ENCODE peak calls at places on chromosomes 3 and 15, in six cellular contexts. One of them, this sample, is unnamed.

GRCh38 chr3:23778451-23778850 is 27.3 kb upstream of the UBE2E1 start:
- DNase-seq in H9: no peak
- DNase-seq in IMR-90: peak; percentile 77
- DNase-seq in neuronal stem cell: no peak
- DNase-seq in trophoblast cell: no peak
- DNase-seq in H1: no peak
- DNase-seq in this sample: peak; percentile 57

GRCh38 chr3:98980915-98981596 is 79.6 kb upstream of the DCBLD2 start:
- DNase-seq in H9: no peak
- DNase-seq in IMR-90: peak; percentile 91
- DNase-seq in neuronal stem cell: no peak
- DNase-seq in trophoblast cell: peak; percentile 4
- DNase-seq in H1: no peak
- DNase-seq in this sample: peak; percentile 82

GRCh38 chr3:8443829-8444791 is 57.5 kb upstream of the LMCD1 start:
- DNase-seq in H9: peak; percentile 81
- DNase-seq in IMR-90: peak; percentile 99
- DNase-seq in neuronal stem cell: peak; percentile 70
- DNase-seq in trophoblast cell: peak; percentile 94
- DNase-seq in H1: peak; percentile 23
- DNase-seq in this sample: peak; percentile 100

GRCh38 chr3:12194209-12194608 is 35.5 kb upstream of the TIMP4 start:
- DNase-seq in H9: no peak
- DNase-seq in IMR-90: peak; percentile 92
- DNase-seq in neuronal stem cell: peak; percentile 5
- DNase-seq in trophoblast cell: peak; percentile 46
- DNase-seq in H1: no peak
- DNase-seq in this sample: peak; percentile 91

GRCh38 chr3:161990036-161990435 is 493.4 kb downstream of the OTOL1 start:
- DNase-seq in H9: no peak
- DNase-seq in IMR-90: no peak
- DNase-seq in neuronal stem cell: no peak
- DNase-seq in trophoblast cell: no peak
- DNase-seq in H1: no peak
- DNase-seq in this sample: no peak

GRCh38 chr3:164174049-164174448 is 904.2 kb downstream of the SI start:
- DNase-seq in H9: no peak
- DNase-seq in IMR-90: no peak
- DNase-seq in neuronal stem cell: no peak
- DNase-seq in trophoblast cell: no peak
- DNase-seq in H1: no peak
- DNase-seq in this sample: no peak

GRCh38 chr3:189311521-189311920 is 139.8 kb downstream of the TPRG1 start:
- DNase-seq in H9: no peak
- DNase-seq in IMR-90: no peak
- DNase-seq in neuronal stem cell: no peak
- DNase-seq in trophoblast cell: no peak
- DNase-seq in H1: no peak
- DNase-seq in this sample: no peak

GRCh38 chr3:119279101-119279554 is 15.1 kb upstream of the ARHGAP31 start:
- DNase-seq in H9: no peak
- DNase-seq in IMR-90: no peak
- DNase-seq in neuronal stem cell: peak; percentile 56
- DNase-seq in trophoblast cell: no peak
- DNase-seq in H1: no peak
- DNase-seq in this sample: no peak

GRCh38 chr15:59437473-59437776 is 561 bp upstream of the FAM81A start:
- DNase-seq in H9: no peak
- DNase-seq in IMR-90: no peak
- DNase-seq in neuronal stem cell: no peak
- DNase-seq in trophoblast cell: no peak
- DNase-seq in H1: no peak
- DNase-seq in this sample: no peak

GRCh38 chr3:86737517-86737916 is 253.4 kb downstream of the VGLL3 start:
- DNase-seq in H9: no peak
- DNase-seq in IMR-90: no peak
- DNase-seq in neuronal stem cell: no peak
- DNase-seq in trophoblast cell: no peak
- DNase-seq in H1: no peak
- DNase-seq in this sample: no peak

GRCh38 chr15:36894062-36894461 is 206.3 kb downstream of the MEIS2 start:
- DNase-seq in H9: no peak
- DNase-seq in IMR-90: no peak
- DNase-seq in neuronal stem cell: no peak
- DNase-seq in trophoblast cell: no peak
- DNase-seq in H1: no peak
- DNase-seq in this sample: no peak

GRCh38 chr15:66224946-66225345 is 28.6 kb downstream of the MEGF11 start:
- DNase-seq in H9: no peak
- DNase-seq in IMR-90: no peak
- DNase-seq in neuronal stem cell: no peak
- DNase-seq in trophoblast cell: no peak
- DNase-seq in H1: no peak
- DNase-seq in this sample: no peak

GRCh38 chr3:8239718-8240698 is 261.6 kb upstream of the LMCD1 start:
- DNase-seq in H9: peak; percentile 32
- DNase-seq in IMR-90: peak; percentile 59
- DNase-seq in neuronal stem cell: peak; percentile 41
- DNase-seq in trophoblast cell: peak; percentile 73
- DNase-seq in H1: no peak
- DNase-seq in this sample: peak; percentile 62

GRCh38 chr15:88872706-88873105 is 22.6 kb downstream of the HAPLN3 start:
- DNase-seq in H9: no peak
- DNase-seq in IMR-90: no peak
- DNase-seq in neuronal stem cell: no peak
- DNase-seq in trophoblast cell: peak; percentile 96
- DNase-seq in H1: no peak
- DNase-seq in this sample: no peak

GRCh38 chr3:126147147-126147931 is 33.0 kb downstream of the ALDH1L1 start:
- DNase-seq in H9: peak; percentile 15
- DNase-seq in IMR-90: no peak
- DNase-seq in neuronal stem cell: no peak
- DNase-seq in trophoblast cell: no peak
- DNase-seq in H1: no peak
- DNase-seq in this sample: no peak

GRCh38 chr15:48674876-48675275 is 29.4 kb upstream of the FBN1 start:
- DNase-seq in H9: no peak
- DNase-seq in IMR-90: peak; percentile 65
- DNase-seq in neuronal stem cell: no peak
- DNase-seq in trophoblast cell: no peak
- DNase-seq in H1: no peak
- DNase-seq in this sample: peak; percentile 30

GRCh38 chr3:194447161-194447560 is 39.6 kb downstream of the ATP13A3 start:
- DNase-seq in H9: no peak
- DNase-seq in IMR-90: no peak
- DNase-seq in neuronal stem cell: no peak
- DNase-seq in trophoblast cell: peak; percentile 43
- DNase-seq in H1: no peak
- DNase-seq in this sample: no peak

GRCh38 chr15:31304736-31305365 is 21.8 kb upstream of the KLF13 start:
- DNase-seq in H9: no peak
- DNase-seq in IMR-90: no peak
- DNase-seq in neuronal stem cell: no peak
- DNase-seq in trophoblast cell: peak; percentile 32
- DNase-seq in H1: no peak
- DNase-seq in this sample: peak; percentile 18

GRCh38 chr3:87228316-87228715 is 1.2 kb downstream of the CHMP2B start:
- DNase-seq in H9: no peak
- DNase-seq in IMR-90: peak; percentile 18
- DNase-seq in neuronal stem cell: no peak
- DNase-seq in trophoblast cell: peak; percentile 37
- DNase-seq in H1: no peak
- DNase-seq in this sample: peak; percentile 11

GRCh38 chr3:22157848-22158247 is 406.8 kb upstream of the ZNF385D start:
- DNase-seq in H9: no peak
- DNase-seq in IMR-90: no peak
- DNase-seq in neuronal stem cell: no peak
- DNase-seq in trophoblast cell: no peak
- DNase-seq in H1: no peak
- DNase-seq in this sample: no peak

GRCh38 chr15:83210619-83211018 is 3.0 kb upstream of the HDGFL3 start:
- DNase-seq in H9: no peak
- DNase-seq in IMR-90: no peak
- DNase-seq in neuronal stem cell: no peak
- DNase-seq in trophoblast cell: no peak
- DNase-seq in H1: no peak
- DNase-seq in this sample: no peak

GRCh38 chr3:41163399-41163798 is 35.9 kb upstream of the CTNNB1 start:
- DNase-seq in H9: no peak
- DNase-seq in IMR-90: no peak
- DNase-seq in neuronal stem cell: no peak
- DNase-seq in trophoblast cell: no peak
- DNase-seq in H1: no peak
- DNase-seq in this sample: peak; percentile 89

DNA sequence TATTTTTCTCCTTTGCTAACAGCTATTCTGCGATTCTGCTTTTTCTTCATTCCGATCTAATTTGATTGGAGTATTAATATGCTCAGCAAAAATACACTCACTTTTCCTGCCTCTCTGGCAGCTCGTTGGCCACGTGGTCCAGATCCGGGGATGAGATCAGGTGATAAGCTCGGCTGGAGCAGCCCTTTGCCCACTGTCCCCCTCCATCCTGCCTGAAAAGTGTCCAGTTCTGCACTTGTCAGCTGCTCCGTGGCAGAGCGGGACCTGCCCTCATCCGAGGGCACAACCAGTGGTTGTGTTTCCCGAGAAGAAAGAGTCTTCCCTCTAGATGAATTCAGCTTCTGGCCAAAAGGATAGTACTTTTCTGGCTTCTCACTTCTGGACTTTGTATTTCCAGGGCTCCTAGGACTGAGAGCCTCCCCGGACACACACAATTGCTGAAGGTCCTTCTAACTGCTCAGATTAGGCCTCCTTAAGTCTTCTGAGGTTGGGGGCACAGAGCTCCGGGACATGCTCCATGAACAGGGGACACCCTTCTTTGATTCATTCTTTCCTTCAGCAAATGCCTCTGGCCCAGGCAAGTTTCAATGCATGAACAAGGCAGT is 103.9 kb upstream of the ALDH1A3 start:
- DNase-seq in H9: no peak
- DNase-seq in IMR-90: no peak
- DNase-seq in neuronal stem cell: no peak
- DNase-seq in trophoblast cell: no peak
- DNase-seq in H1: no peak
- DNase-seq in this sample: no peak
- H4K91ac ChIP-seq in H9: no peak overlapping the region
- H4K91ac ChIP-seq in IMR-90: no peak overlapping the region
- H4K91ac ChIP-seq in neuronal stem cell: no peak overlapping the region
- H4K91ac ChIP-seq in trophoblast cell: no peak overlapping the region
- H4K91ac ChIP-seq in H1: no peak overlapping the region
- H4K91ac ChIP-seq in this sample: no peak overlapping the region

GRCh38 chr15:40249477-40250303 is 10.8 kb downstream of the PAK6 start:
- DNase-seq in H9: no peak
- DNase-seq in IMR-90: peak; percentile 37
- DNase-seq in neuronal stem cell: no peak
- DNase-seq in trophoblast cell: no peak
- DNase-seq in H1: no peak
- DNase-seq in this sample: peak; percentile 81

GRCh38 chr15:40246496-40247275 is 7.8 kb downstream of the PAK6 start:
- DNase-seq in H9: no peak
- DNase-seq in IMR-90: no peak
- DNase-seq in neuronal stem cell: no peak
- DNase-seq in trophoblast cell: no peak
- DNase-seq in H1: no peak
- DNase-seq in this sample: no peak

GRCh38 chr15:40245666-40246065 is 6.8 kb downstream of the PAK6 start:
- DNase-seq in H9: peak; percentile 25
- DNase-seq in IMR-90: no peak
- DNase-seq in neuronal stem cell: no peak
- DNase-seq in trophoblast cell: no peak
- DNase-seq in H1: no peak
- DNase-seq in this sample: no peak

GRCh38 chr15:40248006-40248783 is 9.3 kb downstream of the PAK6 start:
- DNase-seq in H9: peak; percentile 23
- DNase-seq in IMR-90: no peak
- DNase-seq in neuronal stem cell: no peak
- DNase-seq in trophoblast cell: peak; percentile 22
- DNase-seq in H1: no peak
- DNase-seq in this sample: no peak

GRCh38 chr15:40247406-40247971 is 8.6 kb downstream of the PAK6 start:
- DNase-seq in H9: no peak
- DNase-seq in IMR-90: no peak
- DNase-seq in neuronal stem cell: no peak
- DNase-seq in trophoblast cell: no peak
- DNase-seq in H1: no peak
- DNase-seq in this sample: no peak
- H4K91ac ChIP-seq in H9: no peak overlapping the region
- H4K91ac ChIP-seq in IMR-90: no peak overlapping the region
- H4K91ac ChIP-seq in neuronal stem cell: no peak overlapping the region
- H4K91ac ChIP-seq in trophoblast cell: peak overlapping the region; percentile 16
- H4K91ac ChIP-seq in H1: no peak overlapping the region
- H4K91ac ChIP-seq in this sample: no peak overlapping the region

GRCh38 chr3:134527538-134528186 is 41.8 kb downstream of the CEP63 start:
- DNase-seq in H9: no peak
- DNase-seq in IMR-90: no peak
- DNase-seq in neuronal stem cell: no peak
- DNase-seq in trophoblast cell: no peak
- DNase-seq in H1: no peak
- DNase-seq in this sample: no peak

GRCh38 chr3:134526319-134526718 is 40.5 kb downstream of the CEP63 start:
- DNase-seq in H9: no peak
- DNase-seq in IMR-90: peak; percentile 49
- DNase-seq in neuronal stem cell: no peak
- DNase-seq in trophoblast cell: no peak
- DNase-seq in H1: no peak
- DNase-seq in this sample: no peak

GRCh38 chr3:134522541-134522940 is 36.7 kb downstream of the CEP63 start:
- DNase-seq in H9: no peak
- DNase-seq in IMR-90: no peak
- DNase-seq in neuronal stem cell: no peak
- DNase-seq in trophoblast cell: no peak
- DNase-seq in H1: no peak
- DNase-seq in this sample: no peak

GRCh38 chr3:134527037-134527436 is 41.2 kb downstream of the CEP63 start:
- DNase-seq in H9: peak; percentile 67
- DNase-seq in IMR-90: peak; percentile 18
- DNase-seq in neuronal stem cell: no peak
- DNase-seq in trophoblast cell: peak; percentile 15
- DNase-seq in H1: peak; percentile 13
- DNase-seq in this sample: no peak

DNA sequence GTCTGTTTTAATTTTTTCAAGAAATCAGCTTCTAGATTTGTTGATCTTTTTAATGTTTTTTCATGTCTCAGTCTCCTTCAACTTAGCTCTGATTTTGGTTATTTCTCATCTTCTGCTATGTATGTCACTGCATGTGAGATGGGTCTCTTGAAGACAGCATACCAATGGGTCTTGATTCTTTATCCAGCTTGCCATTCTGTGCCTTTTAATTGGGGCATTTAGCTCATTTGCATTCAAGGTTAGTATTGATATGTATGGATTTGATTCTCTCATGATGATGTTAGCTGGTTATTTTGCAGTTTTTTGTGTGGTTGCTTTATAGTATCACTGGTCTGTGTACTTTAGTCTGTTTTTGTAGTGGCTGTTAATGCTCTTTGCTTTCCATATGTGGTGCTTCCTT is 39.4 kb downstream of the CEP63 start:
- DNase-seq in H9: no peak
- DNase-seq in IMR-90: no peak
- DNase-seq in neuronal stem cell: no peak
- DNase-seq in trophoblast cell: no peak
- DNase-seq in H1: no peak
- DNase-seq in this sample: no peak
- H4K91ac ChIP-seq in H9: no peak overlapping the region
- H4K91ac ChIP-seq in IMR-90: no peak overlapping the region
- H4K91ac ChIP-seq in neuronal stem cell: no peak overlapping the region
- H4K91ac ChIP-seq in trophoblast cell: no peak overlapping the region
- H4K91ac ChIP-seq in H1: no peak overlapping the region
- H4K91ac ChIP-seq in this sample: no peak overlapping the region

GRCh38 chr3:64392001-64392400 is 166.7 kb upstream of the PRICKLE2 start:
- DNase-seq in H9: no peak
- DNase-seq in IMR-90: peak; percentile 31
- DNase-seq in neuronal stem cell: no peak
- DNase-seq in trophoblast cell: no peak
- DNase-seq in H1: no peak
- DNase-seq in this sample: peak; percentile 11
- H4K91ac ChIP-seq in H9: no peak overlapping the region
- H4K91ac ChIP-seq in IMR-90: no peak overlapping the region
- H4K91ac ChIP-seq in neuronal stem cell: no peak overlapping the region
- H4K91ac ChIP-seq in trophoblast cell: no peak overlapping the region
- H4K91ac ChIP-seq in H1: no peak overlapping the region
- H4K91ac ChIP-seq in this sample: no peak overlapping the region

This sample was measured in mesenchymal stem cell.